ENCODE peak calls at places on chromosome 6, in five cellular contexts. Q, H, O, L and R are unnamed samples.

GRCh38 chr6:20427856-20428255 is 26.2 kb downstream of the E2F3 start:
- DNase-seq in Q (no peak), H (no peak), O (no peak), L (peak; percentile 73), R (no peak)

GRCh38 chr6:52516269-52516668 is 60.6 kb downstream of the TRAM2 start:
- DNase-seq in Q (no peak), H (no peak), O (no peak), L (no peak), R (no peak)

GRCh38 chr6:11388983-11389944 is 148.3 kb upstream of the TMEM170B start:
- DNase-seq in Q (no peak), H (no peak), O (no peak), L (no peak), R (no peak)

GRCh38 chr6:1091905-1092304 is 220.0 kb upstream of the FOXQ1 start:
- DNase-seq in Q (no peak), H (no peak), O (no peak), L (no peak), R (no peak)

GRCh38 chr6:165274611-165275010 is 34.8 kb downstream of the C6orf118 start:
- DNase-seq in Q (no peak), H (no peak), O (no peak), L (no peak), R (no peak)

GRCh38 chr6:105346052-105346451 is 56.8 kb downstream of the PREP start:
- DNase-seq in Q (no peak), H (no peak), O (no peak), L (no peak), R (peak; percentile 79)

GRCh38 chr6:119119989-119120388 is 41.5 kb upstream of the FAM184A start:
- DNase-seq in Q (no peak), H (no peak), O (no peak), L (no peak), R (peak; percentile 23)

GRCh38 chr6:154318711-154319110 is 37.9 kb downstream of the IPCEF1 start:
- DNase-seq in Q (no peak), H (no peak), O (no peak), L (no peak), R (no peak)

GRCh38 chr6:64293298-64293697 is 657.7 kb downstream of the PHF3 start:
- DNase-seq in Q (no peak), H (no peak), O (no peak), L (no peak), R (no peak)

GRCh38 chr6:64266351-64266821 is 630.8 kb downstream of the PHF3 start:
- DNase-seq in Q (no peak), H (no peak), O (no peak), L (peak; percentile 79), R (no peak)

GRCh38 chr6:113860165-113860955 is 3.2 kb downstream of the MARCKS start:
- DNase-seq in Q (peak; percentile 65), H (no peak), O (no peak), L (no peak), R (no peak)

GRCh38 chr6:104896914-104897313 is 37.2 kb upstream of the HACE1 start:
- DNase-seq in Q (peak; percentile 9), H (no peak), O (no peak), L (no peak), R (no peak)

GRCh38 chr6:154502564-154502963 is 7.9 kb downstream of the CNKSR3 start:
- DNase-seq in Q (no peak), H (no peak), O (no peak), L (no peak), R (no peak)

GRCh38 chr6:14379568-14379967 is 262.0 kb downstream of the CD83 start:
- DNase-seq in Q (peak; percentile 79), H (no peak), O (no peak), L (no peak), R (no peak)

GRCh38 chr6:112691289-112691688 is 344.2 kb downstream of the RFPL4B start:
- DNase-seq in Q (no peak), H (no peak), O (no peak), L (no peak), R (peak; percentile 37)

GRCh38 chr6:165662671-165663282 is at the start of gene PDE10A:
- DNase-seq in Q (peak; percentile 63), H (no peak), O (no peak), L (no peak), R (no peak)

GRCh38 chr6:72035483-72035882 is 149.1 kb downstream of the RIMS1 start:
- DNase-seq in Q (no peak), H (no peak), O (no peak), L (no peak), R (no peak)

GRCh38 chr6:127198549-127198948 is 68.1 kb upstream of the RNF146 start:
- DNase-seq in Q (no peak), H (no peak), O (no peak), L (no peak), R (no peak)

GRCh38 chr6:100892116-100892515 is 11.0 kb upstream of the ASCC3 start:
- DNase-seq in Q (peak; percentile 52), H (no peak), O (no peak), L (no peak), R (no peak)

GRCh38 chr6:129583864-129584263 is 126.1 kb downstream of the ARHGAP18 start:
- DNase-seq in Q (no peak), H (no peak), O (no peak), L (no peak), R (no peak)

GRCh38 chr6:82017316-82017715 is 230.2 kb downstream of the IBTK start:
- DNase-seq in Q (peak; percentile 54), H (no peak), O (no peak), L (no peak), R (no peak)

GRCh38 chr6:139927236-139927635 is 552.8 kb upstream of the CITED2 start:
- DNase-seq in Q (peak; percentile 14), H (no peak), O (no peak), L (no peak), R (peak; percentile 57)

GRCh38 chr6:73657201-73657600 is 3.4 kb upstream of the SLC17A5 start:
- DNase-seq in Q (no peak), H (no peak), O (no peak), L (no peak), R (no peak)

GRCh38 chr6:20137837-20138236 is 74.4 kb downstream of the MBOAT1 start:
- DNase-seq in Q (no peak), H (no peak), O (no peak), L (no peak), R (no peak)

GRCh38 chr6:106724337-106724736 is 95.0 kb downstream of the QRSL1 start:
- DNase-seq in Q (no peak), H (no peak), O (no peak), L (no peak), R (no peak)

GRCh38 chr6:166556871-166557322 is 29.6 kb downstream of the RAMACL start:
- DNase-seq in Q (peak; percentile 48), H (no peak), O (peak; percentile 29), L (no peak), R (no peak)

GRCh38 chr6:111096246-111096645 is 8.9 kb downstream of the SLC16A10 start:
- DNase-seq in Q (no peak), H (no peak), O (no peak), L (no peak), R (no peak)

GRCh38 chr6:25012657-25013056 is 76.9 kb upstream of the RIPOR2 start:
- DNase-seq in Q (no peak), H (no peak), O (no peak), L (no peak), R (no peak)

GRCh38 chr6:786946-787763 is 94.2 kb upstream of the EXOC2 start:
- DNase-seq in Q (peak; percentile 63), H (no peak), O (no peak), L (no peak), R (no peak)

GRCh38 chr6:42520786-42521607 is 42.8 kb upstream of the UBR2 start:
- DNase-seq in Q (no peak), H (no peak), O (no peak), L (peak; percentile 74), R (no peak)

GRCh38 chr6:141472123-141472522 is 660.6 kb upstream of the GJE1 start:
- DNase-seq in Q (peak; percentile 62), H (no peak), O (no peak), L (no peak), R (no peak)

GRCh38 chr6:132511836-132512230 is 1.1 kb downstream of the STX7 start:
- DNase-seq in Q (no peak), H (no peak), O (no peak), L (no peak), R (no peak)

GRCh38 chr6:43395822-43396221 is 26.4 kb upstream of the ZNF318 start:
- DNase-seq in Q (no peak), H (no peak), O (no peak), L (no peak), R (no peak)

GRCh38 chr6:76342611-76343160 is 270.2 kb upstream of the IMPG1 start:
- DNase-seq in Q (no peak), H (no peak), O (no peak), L (no peak), R (no peak)

GRCh38 chr6:48894469-48894868 is 568.6 kb downstream of the MMUT start:
- DNase-seq in Q (no peak), H (no peak), O (no peak), L (no peak), R (no peak)

GRCh38 chr6:34242252-34243130 is 5.8 kb downstream of the HMGA1 start:
- DNase-seq in Q (no peak), H (no peak), O (no peak), L (no peak), R (no peak)
- H3K27ac ChIP-seq in Q (peak overlapping the region; percentile 97), H (peak overlapping the region; percentile 42), O (peak overlapping the region; percentile 79), L (no peak overlapping the region), R (peak overlapping the region; percentile 92)

GRCh38 chr6:47438481-47439347 is 38.9 kb upstream of the CD2AP start:
- DNase-seq in Q (no peak), H (no peak), O (no peak), L (peak; percentile 51), R (no peak)
- H3K4me3 ChIP-seq in Q (no peak overlapping the region), H (no peak overlapping the region), O (no peak overlapping the region), L (peak overlapping the region; percentile 34), R (no peak overlapping the region)

DNA sequence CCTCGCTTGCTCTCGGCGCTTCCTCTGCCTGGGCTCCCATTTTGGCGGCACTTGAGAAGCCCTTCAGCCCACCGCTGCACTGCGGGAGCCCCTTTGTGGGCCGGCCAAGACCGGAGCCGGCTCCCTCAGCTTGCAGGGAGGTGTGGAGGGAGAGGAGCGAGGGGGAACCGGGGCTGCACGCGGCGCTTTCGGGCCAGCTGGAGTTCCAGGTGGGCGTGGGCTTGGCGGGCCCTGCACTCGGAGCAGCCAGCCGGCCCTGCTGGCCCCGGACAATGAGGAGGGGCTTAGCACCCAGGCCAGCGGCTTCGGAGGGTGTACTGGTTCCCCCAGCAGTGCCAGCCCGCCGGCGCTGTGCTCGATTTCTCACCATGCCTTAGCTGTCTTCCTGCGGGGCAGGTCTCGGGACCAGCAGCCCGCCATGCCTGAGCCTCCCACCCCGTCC is 10.2 kb upstream of the SRPK1 start:
- DNase-seq in Q (peak; percentile 79), H (no peak), O (no peak), L (no peak), R (no peak)
- H3K27me3 ChIP-seq in Q (peaks cover 9% of the 10 kb centered on the region), H (no peaks in the 10 kb centered on the region), O (no peaks in the 10 kb centered on the region), L (no peaks in the 10 kb centered on the region), R (no peaks in the 10 kb centered on the region)

GRCh38 chr6:116190550-116190949 is 63.3 kb downstream of the TSPYL4 start:
- DNase-seq in Q (no peak), H (no peak), O (no peak), L (no peak), R (peak; percentile 70)

GRCh38 chr6:116191881-116192280 is 62.0 kb downstream of the TSPYL4 start:
- DNase-seq in Q (no peak), H (no peak), O (no peak), L (no peak), R (no peak)

DNA sequence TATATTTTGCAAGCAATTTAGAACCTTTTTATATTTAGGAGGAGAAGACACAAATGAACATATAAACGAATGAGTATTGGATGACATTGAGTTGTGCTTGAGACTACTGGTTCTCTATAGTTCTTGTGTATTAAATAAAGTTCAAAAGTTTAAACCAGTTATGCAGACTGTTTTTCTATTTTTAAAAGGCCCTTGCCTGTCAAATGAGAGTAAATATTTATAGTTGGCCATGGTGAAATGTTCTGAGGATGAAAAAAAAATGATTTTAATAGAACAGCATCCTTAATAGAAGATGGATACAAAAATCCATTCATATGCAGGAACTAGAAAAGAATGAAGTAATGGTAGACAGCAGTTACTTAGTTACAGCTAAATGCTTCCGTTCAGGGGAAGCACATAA is 63.5 kb upstream of the COL10A1 start:
- DNase-seq in Q (no peak), H (no peak), O (no peak), L (no peak), R (no peak)
- H3K27ac ChIP-seq in Q (no peak overlapping the region), H (no peak overlapping the region), O (no peak overlapping the region), L (no peak overlapping the region), R (no peak overlapping the region)